ENCODE peak calls at places on chromosomes 4 and X, in nine cellular contexts. R is ovary, A is heart left ventricle, K is sigmoid colon, D is breast epithelium, C is spleen, S is H1, I is prostate gland, V is vagina. Z is an unnamed sample.
A peak's percentile ranks its signal among the peaks of the same experiment; 100 is the strongest.

GRCh38 chrX:123986377-123986776 is 24.9 kb downstream of the STAG2 start:
- DNase-seq in R (no peak), V (no peak), A (no peak), S (no peak), K (no peak), D (no peak), C (no peak), I (no peak), Z (no peak)

GRCh38 chr4:33133723-33134122 is 2413.6 kb downstream of the PCDH7 start:
- DNase-seq in K (no peak), S (no peak), A (no peak), I (no peak), C (no peak), R (no peak), D (no peak), V (no peak), Z (no peak)

GRCh38 chrX:153510383-153510782 is 7.1 kb upstream of the ATP2B3 start:
- DNase-seq in S (no peak), K (no peak), D (no peak), V (no peak), A (no peak), I (no peak), R (no peak), C (no peak), Z (no peak)

GRCh38 chr4:176780995-176781738 is 11.6 kb downstream of the VEGFC start:
- DNase-seq in S (no peak), D (no peak), K (no peak), A (no peak), V (no peak), I (no peak), C (no peak), R (no peak), Z (no peak)

GRCh38 chr4:68406479-68406859 is 40.8 kb upstream of the TMPRSS11E start:
- DNase-seq in R (no peak), C (no peak), S (no peak), V (no peak), I (no peak), D (no peak), K (no peak), A (no peak), Z (no peak)

GRCh38 chr4:48484494-48485168 is 1.5 kb downstream of the SLC10A4 start:
- DNase-seq in S (no peak), D (no peak), R (no peak), A (no peak), K (no peak), V (no peak), C (no peak), I (no peak), Z (no peak)

GRCh38 chr4:74474345-74475099 is 29.6 kb downstream of the AREG start:
- DNase-seq in C (no peak), A (no peak), S (no peak), I (no peak), D (no peak), K (no peak), R (no peak), V (no peak), Z (no peak)

GRCh38 chrX:22325091-22325490 is 52.4 kb downstream of the CBLL2 start:
- DNase-seq in K (no peak), C (no peak), V (no peak), A (no peak), S (no peak), D (no peak), R (no peak), I (no peak), Z (no peak)

GRCh38 chr4:88960576-88960975 is 96.4 kb downstream of the FAM13A start:
- DNase-seq in K (no peak), D (no peak), S (no peak), A (no peak), C (no peak), V (no peak), R (no peak), I (no peak), Z (no peak)

GRCh38 chrX:15336023-15336413 is 695 bp upstream of the PIGA start:
- DNase-seq in R (peak; percentile 29), D (peak; percentile 22), K (no peak), S (no peak), I (peak; percentile 30), V (no peak), A (no peak), C (no peak), Z (no peak)

GRCh38 chrX:78652971-78653822 is 5.9 kb downstream of the RTL3 start:
- DNase-seq in A (no peak), I (no peak), S (no peak), D (no peak), R (no peak), V (no peak), C (no peak), K (no peak), Z (no peak)

DNA sequence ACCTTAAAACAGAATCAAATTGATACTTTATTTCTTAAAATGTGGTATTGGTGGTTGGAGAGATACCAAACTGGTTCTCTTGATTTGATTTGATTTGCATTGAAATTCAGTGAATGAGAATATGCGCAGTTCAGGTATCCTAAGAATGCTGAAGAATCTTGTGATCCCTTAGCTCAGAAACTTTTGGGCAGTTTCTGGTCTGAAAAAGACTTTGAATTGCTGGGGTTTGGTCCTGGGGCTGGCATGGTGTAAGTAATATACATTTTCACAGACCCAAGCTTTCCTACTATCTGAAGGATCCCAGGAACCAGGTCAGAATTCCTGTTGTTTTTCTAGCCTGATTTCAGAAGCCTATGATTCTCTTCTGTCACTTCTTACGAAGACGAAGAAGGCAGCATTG is 6.6 kb downstream of the RAB33B start:
- DNase-seq in C (no peak), I (no peak), R (no peak), D (no peak), V (no peak), K (no peak), S (no peak), A (no peak), Z (no peak)
- H3K4me3 ChIP-seq in C (no peak overlapping the region), I (no peak overlapping the region), R (no peak overlapping the region), D (no peak overlapping the region), V (no peak overlapping the region), K (no peak overlapping the region), S (no peak overlapping the region), A (no peak overlapping the region), Z (no peak overlapping the region)

GRCh38 chrX:24196509-24196908 is 47.0 kb downstream of the ZFX start:
- DNase-seq in K (no peak), C (no peak), V (no peak), D (no peak), I (no peak), A (no peak), S (no peak), R (no peak), Z (no peak)

GRCh38 chrX:24186986-24187385 is 37.5 kb downstream of the ZFX start:
- DNase-seq in V (no peak), D (no peak), K (no peak), I (no peak), R (no peak), A (no peak), C (no peak), S (no peak), Z (no peak)

GRCh38 chrX:24189490-24189889 is 40.0 kb downstream of the ZFX start:
- DNase-seq in A (no peak), R (no peak), K (no peak), D (no peak), I (no peak), C (no peak), V (no peak), S (no peak), Z (no peak)

GRCh38 chrX:24186483-24186882 is 37.0 kb downstream of the ZFX start:
- DNase-seq in V (no peak), R (no peak), S (no peak), K (no peak), C (no peak), A (no peak), D (no peak), I (no peak), Z (no peak)

DNA sequence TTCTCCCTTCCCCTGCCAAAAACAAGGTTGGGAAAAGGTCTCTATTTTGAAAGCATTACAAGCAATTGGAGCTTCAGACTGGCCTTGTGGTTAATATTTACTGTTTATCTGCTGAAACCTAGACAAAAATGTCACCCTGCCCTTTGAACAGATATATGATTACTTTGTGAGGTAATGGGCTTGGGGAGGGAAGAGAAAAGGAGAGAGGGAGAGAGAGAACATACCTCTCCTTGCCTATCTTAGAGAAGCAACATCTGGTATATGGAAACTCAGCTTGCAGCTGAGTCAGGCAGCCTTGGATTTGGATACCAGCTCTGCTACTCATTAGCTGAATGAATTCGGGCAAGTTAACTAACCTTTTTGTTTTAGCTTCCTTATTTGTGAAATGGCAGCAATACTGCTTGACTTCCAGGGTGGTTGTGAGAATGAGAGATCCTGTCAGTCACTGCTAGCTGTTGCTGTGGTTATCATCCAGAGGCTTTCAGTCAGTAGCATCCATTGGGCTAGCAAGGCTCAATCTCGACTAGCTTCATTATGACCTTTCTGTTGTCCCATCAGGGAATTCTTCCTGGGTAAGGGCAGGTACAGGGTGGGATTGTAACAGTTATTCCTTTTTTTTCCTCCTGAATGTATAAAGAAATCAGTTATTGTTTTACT is 41.1 kb downstream of the ZFX start:
- DNase-seq in S (no peak), I (no peak), K (no peak), V (no peak), D (no peak), A (no peak), C (no peak), R (no peak), Z (no peak)
- TF ChIP-seq POLR2A in S (no peak), I (no peak), K (no peak), V (no peak), D (no peak), A (no peak), C (no peak), R (no peak), Z (no peak)

DNA sequence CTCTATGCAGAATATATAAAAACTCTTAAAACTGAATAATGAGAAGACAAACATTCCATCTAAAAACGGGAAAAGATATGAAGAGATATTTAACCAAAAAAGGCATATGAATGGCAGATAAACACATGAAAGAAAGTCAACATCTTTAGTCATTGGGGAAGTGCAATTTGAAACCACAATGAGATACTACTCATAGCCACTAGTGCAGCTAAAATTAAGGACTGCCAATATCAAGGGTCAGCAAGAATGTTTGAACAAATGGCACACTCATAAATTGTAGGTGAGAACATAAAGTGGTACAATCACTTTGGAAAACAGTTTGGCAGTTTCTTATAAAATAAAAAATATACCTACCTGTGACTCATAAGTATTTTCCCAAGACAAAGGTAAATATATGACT is 534.9 kb upstream of the DIPK2B start:
- DNase-seq in A (no peak), D (no peak), R (no peak), K (no peak), V (no peak), C (no peak), I (no peak), S (no peak), Z (no peak)
- H3K27ac ChIP-seq in A (no peak overlapping the region), D (no peak overlapping the region), R (no peak overlapping the region), K (no peak overlapping the region), V (no peak overlapping the region), C (no peak overlapping the region), I (no peak overlapping the region), S (no peak overlapping the region), Z (no peak overlapping the region)

GRCh38 chrX:45011131-45011530 is 138.1 kb downstream of the KDM6A start:
- DNase-seq in C (no peak), I (no peak), D (no peak), K (no peak), A (no peak), S (no peak), R (no peak), V (no peak), Z (no peak)
- H3K4me3 ChIP-seq in C (no peak overlapping the region), I (no peak overlapping the region), D (no peak overlapping the region), K (no peak overlapping the region), A (no peak overlapping the region), S (no peak overlapping the region), R (no peak overlapping the region), V (no peak overlapping the region), Z (no peak overlapping the region)

Z was measured in esophagus squamous epithelium.